ENCODE peak calls at places on chromosomes 13 and 19, in six cellular contexts. F, Z, T, S, G and P are unnamed samples.
A peak's percentile ranks its signal among the peaks of the same experiment; 100 is the strongest.

GRCh38 chr13:37369618-37370017 is 228.9 kb downstream of the POSTN start:
- DNase-seq in F (no peak), Z (no peak), T (no peak), S (no peak), G (no peak), P (no peak)

GRCh38 chr19:18007939-18008673 is at the start of gene ARRDC2:
- DNase-seq in F (peak; percentile 98), Z (peak; percentile 91), T (peak; percentile 95), S (peak; percentile 73), G (no peak), P (peak; percentile 95)

GRCh38 chr13:110498327-110498726 is 63.2 kb downstream of the RAB20 start:
- DNase-seq in F (no peak), Z (no peak), T (no peak), S (no peak), G (no peak), P (no peak)

GRCh38 chr19:45591004-45591637 is 6.5 kb upstream of the OPA3 start:
- DNase-seq in F (peak; percentile 78), Z (no peak), T (peak; percentile 88), S (peak; percentile 61), G (no peak), P (peak; percentile 63)

GRCh38 chr13:44158741-44159632 is 214.6 kb upstream of the SERP2 start:
- DNase-seq in F (no peak), Z (no peak), T (no peak), S (no peak), G (no peak), P (peak; percentile 48)

GRCh38 chr19:6963937-6964336 is 57.3 kb downstream of the MBD3L2B start:
- DNase-seq in F (no peak), Z (peak; percentile 31), T (peak; percentile 4), S (peak; percentile 25), G (peak; percentile 7), P (no peak)

GRCh38 chr13:32415019-32415418 is 12.9 kb downstream of the N4BP2L1 start:
- DNase-seq in F (peak; percentile 51), Z (peak; percentile 20), T (peak; percentile 82), S (no peak), G (peak; percentile 18), P (no peak)

GRCh38 chr13:101942038-101942437 is 459.8 kb downstream of the FGF14 start:
- DNase-seq in F (peak; percentile 64), Z (peak; percentile 54), T (peak; percentile 76), S (peak; percentile 27), G (no peak), P (peak; percentile 56)

GRCh38 chr13:31049833-31050232 is 111.9 kb downstream of the HSPH1 start:
- DNase-seq in F (no peak), Z (no peak), T (no peak), S (no peak), G (no peak), P (no peak)

GRCh38 chr19:41195675-41196497 is 2.9 kb downstream of the CYP2S1 start:
- DNase-seq in F (no peak), Z (no peak), T (no peak), S (no peak), G (no peak), P (no peak)

GRCh38 chr13:44433863-44434262 is 60.2 kb downstream of the SERP2 start:
- DNase-seq in F (no peak), Z (no peak), T (no peak), S (no peak), G (no peak), P (no peak)

GRCh38 chr19:57927587-57927986 is 7.6 kb downstream of the ZNF418 start:
- DNase-seq in F (no peak), Z (no peak), T (no peak), S (no peak), G (no peak), P (no peak)

GRCh38 chr19:44808463-44809371 is at the start of gene BCAM:
- DNase-seq in F (peak; percentile 91), Z (peak; percentile 58), T (peak; percentile 83), S (no peak), G (no peak), P (peak; percentile 91)

GRCh38 chr19:12733369-12733896 is 1.1 kb downstream of the TRIR start:
- DNase-seq in F (peak; percentile 52), Z (peak; percentile 53), T (peak; percentile 54), S (peak; percentile 69), G (no peak), P (peak; percentile 48)
- TF ChIP-seq CTCF in F (peak; percentile 50), Z (peak; percentile 68), T (peak; percentile 51), S (peak; percentile 82), G (no peak), P (peak; percentile 36)

GRCh38 chr19:2261438-2262172 is 5.4 kb upstream of the JSRP1 start:
- DNase-seq in F (peak; percentile 48), Z (peak; percentile 37), T (peak; percentile 66), S (peak; percentile 49), G (peak; percentile 37), P (no peak)
- TF ChIP-seq EZH2phosphoT487 in F (no peak), Z (no peak), T (no peak), S (no peak), G (no peak), P (no peak)

DNA sequence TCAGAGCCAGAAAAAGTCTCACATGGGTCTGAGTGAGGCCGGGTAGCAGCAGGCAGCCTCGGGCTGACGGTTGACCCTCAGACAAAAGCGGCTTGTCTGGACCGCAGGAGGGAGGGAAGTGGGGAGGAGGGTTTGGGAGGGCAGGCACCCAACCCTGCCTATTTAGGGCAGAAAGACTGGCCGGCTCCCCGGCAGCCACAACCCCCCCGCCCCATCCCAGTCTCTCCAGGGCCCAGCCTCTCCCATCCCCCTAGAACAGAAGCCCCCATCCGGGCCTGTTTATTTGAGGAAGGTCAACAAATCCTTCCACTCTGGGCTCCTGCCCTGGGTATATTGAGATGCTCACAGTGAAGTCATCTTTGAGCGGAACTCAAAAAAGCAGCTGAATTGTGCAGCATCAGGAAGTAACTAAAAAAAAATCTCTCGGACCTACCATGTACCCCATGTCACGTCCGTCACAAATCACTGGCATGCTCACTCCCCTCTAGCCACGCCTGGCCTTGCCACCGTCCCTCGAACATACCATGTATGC is 6.3 kb downstream of the DACT3 start:
- DNase-seq in F (peak; percentile 70), Z (no peak), T (peak; percentile 54), S (no peak), G (no peak), P (no peak)
- TF ChIP-seq EZH2 in F (no peak), Z (no peak), T (no peak), S (no peak), G (no peak), P (no peak)

DNA sequence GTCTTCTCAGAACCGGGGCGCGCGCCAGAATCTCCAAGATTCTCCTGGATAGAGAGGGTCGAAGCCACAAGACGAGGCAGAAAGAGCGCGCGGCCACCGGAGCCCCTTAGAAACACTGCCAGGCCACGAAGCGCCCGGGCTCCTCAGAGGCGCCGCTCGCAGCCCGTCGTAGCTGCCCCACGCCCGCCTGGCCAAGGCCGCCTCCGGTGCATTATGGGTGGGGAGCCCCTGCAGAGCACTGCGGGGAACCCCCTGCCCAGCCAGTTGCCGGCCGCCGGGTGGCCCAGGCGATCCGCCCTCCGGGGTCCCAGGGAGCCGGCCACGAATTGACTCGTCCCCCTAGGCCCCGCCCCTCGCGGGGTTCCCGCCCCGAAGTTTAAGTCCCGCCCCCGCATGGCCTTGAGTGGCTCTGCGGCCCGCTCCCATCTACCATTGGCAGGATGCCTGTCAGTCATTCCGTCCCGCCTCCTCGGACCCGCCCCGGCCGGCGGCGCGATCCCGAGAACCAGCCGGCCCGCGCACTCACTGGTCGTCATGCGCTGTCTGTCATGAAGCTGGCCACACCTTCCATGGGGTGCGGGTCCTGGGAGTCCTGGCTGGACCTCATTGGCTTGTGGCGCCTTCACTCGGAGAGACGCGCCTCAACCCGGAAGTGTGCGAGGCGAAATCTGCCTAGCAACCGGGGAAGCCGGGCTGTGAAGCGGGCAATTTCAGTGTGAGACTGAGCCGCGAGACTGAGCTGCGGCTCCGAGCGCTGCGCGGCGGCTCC is 20.2 kb upstream of the GATAD2A start:
- DNase-seq in F (peak; percentile 100), Z (peak; percentile 99), T (peak; percentile 99), S (peak; percentile 100), G (peak; percentile 99), P (peak; percentile 100)
- TF ChIP-seq CTCF in F (no peak), Z (no peak), T (peak; percentile 5), S (no peak), G (no peak), P (no peak)

GRCh38 chr13:84433024-84433423 is 550.8 kb upstream of the SLITRK1 start:
- DNase-seq in F (no peak), Z (no peak), T (no peak), S (no peak), G (no peak), P (no peak)
- TF ChIP-seq EZH2phosphoT487 in F (no peak), Z (no peak), T (no peak), S (no peak), G (no peak), P (no peak)

GRCh38 chr13:99995503-99996176 is 14.1 kb downstream of the ZIC2 start:
- DNase-seq in F (peak; percentile 59), Z (no peak), T (peak; percentile 74), S (no peak), G (no peak), P (no peak)
- TF ChIP-seq EZH2 in F (peak; percentile 52), Z (peak; percentile 51), T (peak; percentile 60), S (no peak), G (no peak), P (no peak)

DNA sequence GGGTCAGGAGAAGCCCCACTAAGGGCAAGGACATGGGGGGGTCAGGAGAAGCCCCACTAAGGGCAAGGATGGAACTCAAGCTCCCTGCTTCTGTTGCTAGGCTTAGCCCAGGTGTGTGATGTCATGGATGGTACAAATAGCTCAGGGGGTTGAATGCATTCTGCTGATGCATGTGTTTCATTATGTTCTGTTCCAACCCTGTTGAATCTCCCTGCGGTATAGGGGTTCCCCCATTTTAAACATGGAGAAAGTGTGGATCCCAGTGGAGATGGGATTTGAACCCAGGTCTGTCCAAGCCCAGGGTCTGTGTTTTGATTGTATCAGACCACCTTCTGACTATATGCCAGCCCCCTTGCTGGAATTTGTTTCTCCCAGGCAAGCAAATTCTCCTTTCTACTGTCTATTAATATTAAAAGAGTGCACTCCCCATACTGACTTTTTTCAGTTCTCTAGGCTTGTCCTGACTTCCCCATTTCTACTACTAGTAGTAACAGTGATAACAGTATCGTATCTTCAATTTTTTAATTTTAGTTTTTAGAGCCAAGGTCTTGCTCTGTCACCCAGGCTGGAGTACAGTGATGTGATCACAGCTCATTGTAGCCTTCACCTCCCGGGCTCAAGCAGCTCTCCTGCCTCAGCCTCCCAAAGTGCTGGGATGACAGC is 6.7 kb downstream of the ZNF865 start:
- DNase-seq in F (no peak), Z (no peak), T (no peak), S (no peak), G (no peak), P (no peak)
- TF ChIP-seq CTCF in F (no peak), Z (no peak), T (no peak), S (no peak), G (no peak), P (no peak)

GRCh38 chr13:85651440-85651839 is 147.8 kb downstream of the SLITRK6 start:
- DNase-seq in F (no peak), Z (peak; percentile 13), T (no peak), S (no peak), G (no peak), P (no peak)
- TF ChIP-seq EZH2phosphoT487 in F (no peak), Z (no peak), T (no peak), S (no peak), G (no peak), P (no peak)